ENCODE peak calls at places on chromosomes 16 and 17, in six cellular contexts. N, Y, O, V, H and C are unnamed samples.

GRCh38 chr17:75822119-75822799 is 21.9 kb downstream of the UNC13D start:
- DNase-seq in V (no peak), O (no peak), H (no peak), Y (peak), N (no peak), C (no peak)

GRCh38 chr17:2899911-2900310 is 103.7 kb downstream of the RAP1GAP2 start:
- DNase-seq in O (no peak), N (no peak), H (no peak), Y (no peak), V (no peak), C (no peak)

GRCh38 chr17:15954222-15954621 is 9.3 kb downstream of the ADORA2B start:
- DNase-seq in O (no peak), N (peak), Y (peak), H (no peak), V (no peak), C (no peak)

GRCh38 chr16:27232875-27233605 is 29.7 kb downstream of the KDM8 start:
- DNase-seq in H (no peak), V (no peak), N (no peak), Y (no peak), O (no peak), C (no peak)

GRCh38 chr17:31052187-31052889 is 42.4 kb upstream of the NF1 start:
- DNase-seq in O (peak), H (no peak), Y (peak), V (no peak), N (peak), C (no peak)

GRCh38 chr17:55435408-55435807 is 13.8 kb upstream of the MMD start:
- DNase-seq in Y (no peak), O (no peak), H (no peak), V (no peak), N (no peak), C (no peak)

GRCh38 chr16:47504599-47504998 is 43.5 kb downstream of the PHKB start:
- DNase-seq in N (no peak), H (no peak), V (no peak), O (no peak), Y (peak), C (no peak)

GRCh38 chr17:19833914-19834313 is 33.8 kb downstream of the ULK2 start:
- DNase-seq in H (no peak), V (no peak), N (no peak), Y (no peak), O (no peak), C (no peak)

GRCh38 chr17:31067699-31068184 is 27.0 kb upstream of the NF1 start:
- DNase-seq in V (no peak), O (no peak), H (no peak), N (peak), Y (peak), C (no peak)

GRCh38 chr17:43482103-43483012 is 1.4 kb upstream of the DHX8 start:
- DNase-seq in O (no peak), H (no peak), V (no peak), N (no peak), Y (no peak), C (no peak)

GRCh38 chr17:28325221-28325620 is 6.2 kb downstream of the TMEM97 start:
- DNase-seq in O (no peak), Y (no peak), H (no peak), N (no peak), V (no peak), C (no peak)

GRCh38 chr16:68529931-68530667 is 9.0 kb upstream of the ZFP90 start:
- DNase-seq in V (peak), N (peak), O (peak), Y (peak), H (peak), C (peak)

GRCh38 chr16:53732296-53732929 is 28.5 kb downstream of the FTO start:
- DNase-seq in Y (no peak), N (no peak), O (no peak), H (no peak), V (no peak), C (no peak)